ENCODE peak calls at places on chromosome 9, in eight cellular contexts. One of them, this sample, is unnamed. For H3K4me1, the result is how much of the 10 kb centered on the place peaks cover.

GRCh38 chr9:115306860-115307259 is 188.9 kb upstream of the TNC start:
- DNase-seq in spleen: no peak
- DNase-seq in Peyer's patch: no peak
- DNase-seq in IMR-90: peak
- DNase-seq in body of pancreas: no peak
- DNase-seq in A549: no peak
- DNase-seq in tibial nerve: no peak
- DNase-seq in GM12878: no peak
- DNase-seq in this sample: no peak

GRCh38 chr9:18668944-18669343 is 195.0 kb downstream of the ADAMTSL1 start:
- DNase-seq in GM12878: no peak
- DNase-seq in IMR-90: no peak
- DNase-seq in A549: no peak
- DNase-seq in Peyer's patch: no peak
- DNase-seq in body of pancreas: no peak
- DNase-seq in spleen: no peak
- DNase-seq in tibial nerve: no peak
- DNase-seq in this sample: no peak

GRCh38 chr9:83151627-83152137 is 88.7 kb upstream of the RASEF start:
- DNase-seq in spleen: no peak
- DNase-seq in IMR-90: no peak
- DNase-seq in tibial nerve: no peak
- DNase-seq in Peyer's patch: no peak
- DNase-seq in GM12878: no peak
- DNase-seq in A549: no peak
- DNase-seq in body of pancreas: peak
- DNase-seq in this sample: no peak

GRCh38 chr9:16637938-16638337 is 232.5 kb downstream of the BNC2 start:
- DNase-seq in spleen: no peak
- DNase-seq in IMR-90: peak
- DNase-seq in body of pancreas: no peak
- DNase-seq in Peyer's patch: no peak
- DNase-seq in A549: no peak
- DNase-seq in GM12878: no peak
- DNase-seq in tibial nerve: no peak
- DNase-seq in this sample: no peak

GRCh38 chr9:35280394-35280793 is 118.6 kb downstream of the UNC13B start:
- DNase-seq in tibial nerve: no peak
- DNase-seq in A549: no peak
- DNase-seq in spleen: no peak
- DNase-seq in IMR-90: no peak
- DNase-seq in body of pancreas: no peak
- DNase-seq in Peyer's patch: no peak
- DNase-seq in GM12878: no peak
- DNase-seq in this sample: no peak

GRCh38 chr9:107612136-107612535 is 122.6 kb upstream of the KLF4 start:
- DNase-seq in GM12878: no peak
- DNase-seq in tibial nerve: peak
- DNase-seq in spleen: peak
- DNase-seq in body of pancreas: peak
- DNase-seq in Peyer's patch: no peak
- DNase-seq in A549: no peak
- DNase-seq in IMR-90: no peak
- DNase-seq in this sample: peak

GRCh38 chr9:92384373-92384772 is 20.0 kb downstream of the OGN start:
- DNase-seq in IMR-90: peak
- DNase-seq in tibial nerve: no peak
- DNase-seq in A549: no peak
- DNase-seq in GM12878: no peak
- DNase-seq in body of pancreas: no peak
- DNase-seq in Peyer's patch: no peak
- DNase-seq in spleen: no peak
- DNase-seq in this sample: no peak

GRCh38 chr9:131203438-131204219 is 72.7 kb downstream of the FAM78A start:
- DNase-seq in body of pancreas: no peak
- DNase-seq in tibial nerve: no peak
- DNase-seq in Peyer's patch: no peak
- DNase-seq in GM12878: no peak
- DNase-seq in IMR-90: no peak
- DNase-seq in A549: peak
- DNase-seq in spleen: no peak
- DNase-seq in this sample: no peak

GRCh38 chr9:19464764-19465570 is 56.2 kb downstream of the ACER2 start:
- DNase-seq in body of pancreas: peak
- DNase-seq in Peyer's patch: peak
- DNase-seq in spleen: peak
- DNase-seq in IMR-90: peak
- DNase-seq in A549: peak
- DNase-seq in GM12878: no peak
- DNase-seq in tibial nerve: peak
- DNase-seq in this sample: peak

GRCh38 chr9:133787749-133788015 is 49.5 kb upstream of the SARDH start:
- DNase-seq in Peyer's patch: peak
- DNase-seq in GM12878: peak
- DNase-seq in A549: peak
- DNase-seq in body of pancreas: no peak
- DNase-seq in tibial nerve: no peak
- DNase-seq in spleen: peak
- DNase-seq in IMR-90: no peak
- DNase-seq in this sample: no peak

GRCh38 chr9:82645591-82645990 is 417.4 kb downstream of the RASEF start:
- DNase-seq in GM12878: no peak
- DNase-seq in A549: no peak
- DNase-seq in Peyer's patch: no peak
- DNase-seq in body of pancreas: no peak
- DNase-seq in spleen: no peak
- DNase-seq in tibial nerve: no peak
- DNase-seq in IMR-90: no peak
- DNase-seq in this sample: no peak

GRCh38 chr9:35856206-35856605 is 14.0 kb downstream of the OR13J1 start:
- DNase-seq in body of pancreas: no peak
- DNase-seq in IMR-90: no peak
- DNase-seq in spleen: no peak
- DNase-seq in Peyer's patch: no peak
- DNase-seq in tibial nerve: no peak
- DNase-seq in GM12878: no peak
- DNase-seq in A549: no peak
- DNase-seq in this sample: no peak

GRCh38 chr9:7266911-7267555 is 509.3 kb downstream of the KDM4C start:
- DNase-seq in spleen: no peak
- DNase-seq in IMR-90: no peak
- DNase-seq in GM12878: no peak
- DNase-seq in body of pancreas: peak
- DNase-seq in Peyer's patch: no peak
- DNase-seq in tibial nerve: no peak
- DNase-seq in A549: no peak
- DNase-seq in this sample: no peak

GRCh38 chr9:114460513-114461225 is 44.6 kb downstream of the WHRN start:
- DNase-seq in Peyer's patch: no peak
- DNase-seq in body of pancreas: no peak
- DNase-seq in tibial nerve: no peak
- DNase-seq in spleen: no peak
- DNase-seq in GM12878: no peak
- DNase-seq in IMR-90: no peak
- DNase-seq in A549: no peak
- DNase-seq in this sample: no peak

GRCh38 chr9:37337301-37337905 is 85.1 kb upstream of the GRHPR start:
- DNase-seq in body of pancreas: no peak
- DNase-seq in Peyer's patch: no peak
- DNase-seq in IMR-90: no peak
- DNase-seq in GM12878: no peak
- DNase-seq in A549: no peak
- DNase-seq in spleen: no peak
- DNase-seq in tibial nerve: no peak
- DNase-seq in this sample: no peak

GRCh38 chr9:26893030-26893676 is 551 bp upstream of the CAAP1 start:
- DNase-seq in spleen: no peak
- DNase-seq in body of pancreas: no peak
- DNase-seq in GM12878: no peak
- DNase-seq in A549: no peak
- DNase-seq in tibial nerve: no peak
- DNase-seq in Peyer's patch: no peak
- DNase-seq in IMR-90: no peak
- DNase-seq in this sample: no peak

GRCh38 chr9:105708405-105708804 is 14.1 kb downstream of the TMEM38B start:
- DNase-seq in tibial nerve: no peak
- DNase-seq in body of pancreas: no peak
- DNase-seq in A549: no peak
- DNase-seq in GM12878: no peak
- DNase-seq in IMR-90: no peak
- DNase-seq in spleen: no peak
- DNase-seq in Peyer's patch: no peak
- DNase-seq in this sample: no peak

GRCh38 chr9:93699650-93700049 is 123.3 kb downstream of the PHF2 start:
- DNase-seq in A549: no peak
- DNase-seq in IMR-90: no peak
- DNase-seq in tibial nerve: no peak
- DNase-seq in GM12878: no peak
- DNase-seq in spleen: no peak
- DNase-seq in body of pancreas: no peak
- DNase-seq in Peyer's patch: no peak
- DNase-seq in this sample: no peak

GRCh38 chr9:78590068-78590467 is 293.1 kb downstream of the PSAT1 start:
- DNase-seq in Peyer's patch: no peak
- DNase-seq in tibial nerve: no peak
- DNase-seq in body of pancreas: no peak
- DNase-seq in spleen: no peak
- DNase-seq in GM12878: no peak
- DNase-seq in IMR-90: peak
- DNase-seq in A549: no peak
- DNase-seq in this sample: no peak

DNA sequence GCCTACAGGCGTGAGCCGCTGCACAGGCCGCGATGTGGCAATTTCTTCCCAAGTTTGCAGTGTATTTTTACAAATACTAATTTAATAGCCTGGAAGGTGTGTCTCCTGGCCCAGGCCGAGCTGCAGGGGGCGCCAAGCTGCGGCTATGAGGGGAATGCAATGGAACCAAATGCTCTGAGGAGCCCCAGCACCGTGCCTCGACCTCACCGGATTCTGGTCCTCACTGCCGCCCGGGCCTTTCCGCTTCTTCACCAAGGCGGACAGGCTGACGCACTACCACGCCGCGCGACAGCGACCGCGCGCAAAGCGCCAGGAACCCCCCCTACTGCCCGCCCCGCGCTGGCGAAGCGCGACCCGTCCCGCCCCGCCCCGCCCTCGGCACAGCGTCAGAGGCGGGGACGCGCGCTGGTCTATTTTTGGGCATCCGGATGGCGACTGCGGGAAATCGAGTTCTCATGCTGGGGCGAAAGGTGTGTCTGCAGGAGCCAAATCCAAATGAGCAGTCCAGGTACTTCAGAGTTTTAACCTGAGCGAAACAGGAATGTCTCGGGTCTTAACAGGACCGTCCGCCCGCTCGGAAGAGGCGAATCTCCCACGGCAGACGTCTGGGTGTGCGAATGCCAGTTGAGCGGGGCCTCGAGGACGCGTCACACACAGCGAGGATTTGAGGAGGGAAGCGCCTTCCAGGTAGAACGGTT is 31.7 kb upstream of the PRXL2C start:
- DNase-seq in tibial nerve: peak
- DNase-seq in body of pancreas: peak
- DNase-seq in IMR-90: peak
- DNase-seq in Peyer's patch: peak
- DNase-seq in spleen: peak
- DNase-seq in A549: peak
- DNase-seq in GM12878: no peak
- DNase-seq in this sample: peak
- TF ChIP-seq POLR2A in tibial nerve: no peak
- TF ChIP-seq POLR2A in body of pancreas: peak
- TF ChIP-seq POLR2A in IMR-90: no peak
- TF ChIP-seq POLR2A in Peyer's patch: no peak
- TF ChIP-seq POLR2A in spleen: no peak
- TF ChIP-seq POLR2A in A549: no peak
- TF ChIP-seq POLR2A in GM12878: no peak
- TF ChIP-seq POLR2A in this sample: no peak

GRCh38 chr9:130180516-130180915 is 8.3 kb downstream of the NCS1 start:
- DNase-seq in tibial nerve: no peak
- DNase-seq in spleen: no peak
- DNase-seq in IMR-90: no peak
- DNase-seq in GM12878: no peak
- DNase-seq in A549: no peak
- DNase-seq in Peyer's patch: no peak
- DNase-seq in body of pancreas: no peak
- DNase-seq in this sample: no peak
- H3K4me1 ChIP-seq in tibial nerve: under half
- H3K4me1 ChIP-seq in spleen: under half
- H3K4me1 ChIP-seq in IMR-90: under half
- H3K4me1 ChIP-seq in GM12878: under half
- H3K4me1 ChIP-seq in A549: under half
- H3K4me1 ChIP-seq in Peyer's patch: under half
- H3K4me1 ChIP-seq in body of pancreas: under half
- H3K4me1 ChIP-seq in this sample: under half

DNA sequence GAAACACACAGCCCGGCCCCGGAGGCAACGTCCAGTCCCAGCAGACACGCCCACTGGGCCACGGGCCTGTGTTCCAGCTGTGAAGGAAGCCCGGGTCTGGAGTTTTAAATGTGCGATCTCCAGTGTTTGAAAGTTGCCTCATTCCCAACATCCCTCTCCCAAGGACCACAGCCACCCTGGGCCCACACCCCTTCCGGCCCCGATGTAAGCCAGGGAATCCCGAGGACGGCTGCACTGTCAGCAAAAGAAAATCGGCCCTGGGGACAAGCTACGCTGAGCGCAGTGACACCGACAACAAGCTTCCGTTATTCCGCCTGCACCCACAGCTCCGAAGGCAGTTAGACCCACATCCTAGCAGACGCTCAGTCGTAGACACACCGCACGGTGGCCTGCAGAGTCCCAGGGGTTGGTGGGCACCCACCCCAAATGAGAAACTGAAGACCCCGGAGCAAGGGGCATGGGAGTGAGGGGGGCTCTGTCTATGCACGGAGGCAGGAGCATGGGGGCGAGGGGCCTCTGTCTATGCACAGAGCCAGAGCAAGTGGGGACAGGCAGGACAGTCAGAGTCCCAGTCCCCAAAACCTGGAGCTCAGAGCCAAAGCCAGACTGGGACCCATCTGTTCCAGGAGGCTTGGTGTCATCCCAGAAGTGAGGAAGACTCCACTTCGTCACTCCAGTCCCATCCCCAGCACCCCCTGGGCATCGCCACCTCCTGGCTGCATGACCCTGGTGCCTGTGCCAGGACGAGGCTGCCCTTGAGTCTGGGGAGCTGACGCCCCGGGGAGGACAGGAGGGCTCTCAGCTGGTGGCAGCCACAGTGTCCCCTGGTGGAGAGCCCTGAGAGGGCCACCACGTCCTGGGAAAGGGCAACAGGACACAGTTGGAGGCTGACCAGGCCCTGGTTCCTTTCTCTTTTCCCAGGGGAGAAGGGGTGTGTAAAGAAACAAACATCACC is 23.4 kb downstream of the GLT6D1 start:
- DNase-seq in body of pancreas: no peak
- DNase-seq in IMR-90: no peak
- DNase-seq in Peyer's patch: peak
- DNase-seq in A549: no peak
- DNase-seq in GM12878: no peak
- DNase-seq in spleen: no peak
- DNase-seq in tibial nerve: no peak
- DNase-seq in this sample: no peak
- TF ChIP-seq CTCF in body of pancreas: no peak
- TF ChIP-seq CTCF in IMR-90: no peak
- TF ChIP-seq CTCF in Peyer's patch: no peak
- TF ChIP-seq CTCF in A549: peak
- TF ChIP-seq CTCF in GM12878: no peak
- TF ChIP-seq CTCF in spleen: no peak
- TF ChIP-seq CTCF in tibial nerve: no peak
- TF ChIP-seq CTCF in this sample: no peak

GRCh38 chr9:120868339-120868675 is 8.7 kb downstream of the PHF19 start:
- DNase-seq in Peyer's patch: no peak
- DNase-seq in body of pancreas: no peak
- DNase-seq in IMR-90: peak
- DNase-seq in spleen: no peak
- DNase-seq in GM12878: no peak
- DNase-seq in A549: no peak
- DNase-seq in tibial nerve: no peak
- DNase-seq in this sample: no peak
- TF ChIP-seq POLR2A in Peyer's patch: no peak
- TF ChIP-seq POLR2A in body of pancreas: peak
- TF ChIP-seq POLR2A in IMR-90: peak
- TF ChIP-seq POLR2A in spleen: no peak
- TF ChIP-seq POLR2A in GM12878: no peak
- TF ChIP-seq POLR2A in A549: peak
- TF ChIP-seq POLR2A in tibial nerve: no peak
- TF ChIP-seq POLR2A in this sample: peak

This sample was measured in uterus.